ENCODE peak calls at places on chromosomes 5 and 9, in nine cellular contexts. C is fibroblast of mammary gland, T is epithelial cell of esophagus, S is WERI-Rb-1, V is retinal pigment epithelial cell, J is fibroblast of villous mesenchyme, I is neural progenitor cell, L is lower leg skin, E is IMR-90. H is an unnamed sample.

GRCh38 chr9:18238254-18238653 is 235.7 kb upstream of the ADAMTSL1 start:
- DNase-seq in S (no peak), I (no peak), T (peak), E (peak), J (peak), C (peak), L (no peak), V (peak), H (peak)

GRCh38 chr5:99032234-99033013 is 103.6 kb upstream of the CHD1 start:
- DNase-seq in T (peak), J (peak), V (peak), L (peak), E (peak), I (peak), C (peak), S (peak), H (peak)

GRCh38 chr9:77907581-77907980 is 124.0 kb downstream of the GNAQ start:
- DNase-seq in S (no peak), V (no peak), I (no peak), L (no peak), J (no peak), C (peak), T (peak), E (peak), H (no peak)

GRCh38 chr5:113249216-113249615 is 185.6 kb downstream of the TSSK1B start:
- DNase-seq in V (no peak), E (peak), C (peak), I (no peak), S (no peak), T (no peak), L (no peak), J (peak), H (peak)

GRCh38 chr5:89437450-89438435 is 554.8 kb upstream of the MEF2C start:
- DNase-seq in L (no peak), I (no peak), V (peak), E (no peak), T (no peak), C (peak), J (no peak), S (no peak), H (peak)

GRCh38 chr9:19232830-19233194 is 2.3 kb downstream of the DENND4C start:
- DNase-seq in T (no peak), S (no peak), L (no peak), E (peak), C (peak), J (peak), V (no peak), I (no peak), H (peak)

GRCh38 chr9:124574534-124574933 is 67.3 kb upstream of the NR5A1 start:
- DNase-seq in L (no peak), J (no peak), I (no peak), E (no peak), V (no peak), C (no peak), T (no peak), S (no peak), H (no peak)

GRCh38 chr5:81524015-81524414 is 130.1 kb upstream of the ACOT12 start:
- DNase-seq in L (no peak), E (no peak), I (peak), C (no peak), V (no peak), S (no peak), T (no peak), J (no peak), H (no peak)

GRCh38 chr9:114462791-114463190 is 42.5 kb downstream of the WHRN start:
- DNase-seq in S (no peak), L (no peak), I (no peak), J (no peak), V (no peak), C (peak), E (no peak), T (no peak), H (no peak)

GRCh38 chr5:89279458-89280036 is 396.6 kb upstream of the MEF2C start:
- DNase-seq in V (no peak), J (no peak), C (no peak), T (no peak), I (no peak), S (no peak), L (no peak), E (no peak), H (no peak)

GRCh38 chr5:173755319-173755718 is 132.8 kb upstream of the CPEB4 start:
- DNase-seq in V (no peak), C (no peak), T (no peak), E (no peak), S (no peak), L (no peak), J (no peak), I (no peak), H (no peak)

GRCh38 chr9:137823986-137824771 is 53.4 kb upstream of the CACNA1B start:
- DNase-seq in C (no peak), I (no peak), V (no peak), J (no peak), E (no peak), L (no peak), S (no peak), T (no peak), H (no peak)

GRCh38 chr9:112170968-112171367 is 4.1 kb downstream of the SUSD1 start:
- DNase-seq in C (no peak), E (no peak), L (no peak), J (no peak), I (no peak), V (no peak), T (no peak), S (no peak), H (no peak)

GRCh38 chr9:112170235-112170634 is 4.9 kb downstream of the SUSD1 start:
- DNase-seq in J (no peak), T (peak), S (no peak), L (no peak), I (no peak), C (no peak), V (no peak), E (no peak), H (no peak)

GRCh38 chr9:112166176-112167140 is 8.6 kb downstream of the SUSD1 start:
- DNase-seq in L (no peak), J (peak), V (peak), C (peak), I (peak), E (peak), T (peak), S (peak), H (no peak)

GRCh38 chr9:112168197-112168596 is 6.9 kb downstream of the SUSD1 start:
- DNase-seq in E (no peak), V (no peak), C (no peak), L (no peak), S (no peak), J (no peak), T (peak), I (no peak), H (no peak)

GRCh38 chr9:112169368-112169767 is 5.7 kb downstream of the SUSD1 start:
- DNase-seq in V (no peak), I (no peak), J (no peak), T (peak), L (no peak), S (no peak), C (no peak), E (no peak), H (no peak)
- TF ChIP-seq CTCF in V (no peak), I (no peak), J (no peak), T (no peak), L (no peak), S (no peak), C (no peak), E (no peak), H (no peak)

DNA sequence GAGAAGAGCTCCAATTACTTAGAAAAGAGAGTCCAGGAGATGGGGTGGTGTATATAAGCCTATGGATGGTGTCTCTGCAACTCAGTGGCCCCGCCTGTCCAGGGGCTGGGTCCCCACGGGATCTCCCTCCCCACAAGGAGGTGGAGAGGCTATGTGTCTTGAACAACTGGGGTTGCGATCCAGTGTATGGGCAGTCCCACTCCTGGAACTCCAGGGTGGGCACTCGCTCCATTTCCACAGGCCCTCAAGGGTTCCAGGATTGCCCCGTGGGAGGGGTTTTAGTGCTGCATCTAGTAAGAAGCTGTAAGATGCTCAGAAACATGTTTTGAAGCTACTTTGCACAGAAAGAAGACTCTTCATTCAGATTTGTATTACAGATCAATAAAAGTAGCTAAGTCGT is 558 bp upstream of the SMAD5 start:
- DNase-seq in L (no peak), S (peak), I (no peak), V (no peak), C (no peak), T (no peak), J (no peak), E (no peak), H (no peak)
- H3K4me3 ChIP-seq in L (no peak), S (peak), I (peak), V (peak), C (peak), T (peak), J (peak), E (no peak), H (peak)

GRCh38 chr5:177982072-177982727 is 13.8 kb downstream of the PROP1 start:
- DNase-seq in I (peak), E (no peak), C (peak), V (no peak), T (no peak), L (no peak), J (no peak), S (peak), H (no peak)
- TF ChIP-seq CTCF in I (peak), E (no peak), C (peak), V (peak), T (peak), L (no peak), J (peak), S (peak), H (peak)

DNA sequence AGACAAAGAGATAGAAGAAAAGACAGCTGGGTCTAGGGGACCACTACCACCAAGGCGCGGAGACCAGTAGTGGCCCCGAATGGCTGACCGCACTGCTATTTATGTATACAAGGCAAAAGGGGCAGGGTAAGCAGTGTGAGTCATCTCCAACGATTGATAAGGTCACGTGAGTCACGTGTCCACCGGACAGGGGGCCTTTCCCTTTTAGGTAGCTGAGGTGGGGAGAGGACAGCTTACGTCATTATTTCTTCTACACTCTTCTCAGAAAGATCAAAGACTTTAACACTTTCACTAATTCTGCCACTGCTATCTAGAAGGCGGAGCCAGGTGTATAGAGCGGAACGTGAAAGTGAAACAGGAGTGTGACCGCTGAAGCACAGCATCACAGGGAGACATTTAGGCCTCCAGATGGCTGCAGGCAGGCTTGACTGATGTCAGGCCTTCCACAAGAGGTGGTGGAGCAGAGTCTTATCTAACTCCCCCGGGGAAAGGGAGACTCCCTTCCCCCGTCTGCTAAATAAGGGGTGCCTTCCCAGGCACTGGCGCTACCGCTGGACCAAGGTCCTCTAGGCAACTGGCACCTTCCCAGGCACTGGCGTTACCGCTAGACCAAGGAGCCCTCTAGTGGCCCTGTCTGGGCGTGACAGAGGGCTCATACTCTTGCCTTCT is 6.1 kb upstream of the PRR16 start:
- DNase-seq in L (peak), J (peak), E (peak), S (peak), T (peak), V (no peak), C (peak), I (peak), H (peak)
- H3K4me3 ChIP-seq in L (no peak), J (peak), E (no peak), S (peak), T (no peak), V (no peak), C (no peak), I (no peak), H (peak)

GRCh38 chr5:74942622-74943286 is 76.6 kb upstream of the FAM169A start:
- DNase-seq in J (no peak), C (no peak), V (no peak), L (no peak), S (no peak), E (no peak), T (no peak), I (no peak), H (no peak)

GRCh38 chr5:74946471-74946870 is 80.3 kb upstream of the FAM169A start:
- DNase-seq in I (no peak), V (no peak), L (no peak), T (no peak), E (no peak), J (no peak), C (peak), S (no peak), H (no peak)

GRCh38 chr5:74945561-74946165 is 79.5 kb upstream of the FAM169A start:
- DNase-seq in S (no peak), J (no peak), L (no peak), T (no peak), I (no peak), C (peak), V (no peak), E (no peak), H (no peak)

GRCh38 chr5:74940782-74941363 is 74.7 kb upstream of the FAM169A start:
- DNase-seq in I (no peak), C (no peak), T (no peak), S (no peak), L (no peak), J (no peak), V (no peak), E (no peak), H (no peak)

GRCh38 chr5:74943905-74944304 is 77.7 kb upstream of the FAM169A start:
- DNase-seq in E (no peak), C (no peak), I (peak), J (no peak), T (no peak), L (no peak), S (no peak), V (no peak), H (no peak)
- TF ChIP-seq CTCF in E (peak), C (peak), I (peak), J (peak), T (no peak), L (no peak), S (peak), V (peak), H (no peak)

GRCh38 chr5:169583101-169583423 is 511 bp upstream of the SPDL1 start:
- DNase-seq in J (no peak), V (no peak), C (no peak), T (no peak), L (no peak), I (no peak), E (no peak), S (no peak), H (no peak)

GRCh38 chr5:169583424-169584215 is at the start of gene SPDL1:
- DNase-seq in C (peak), J (peak), I (peak), S (peak), E (peak), L (peak), T (peak), V (peak), H (peak)

GRCh38 chr5:169580964-169581363 is 2.6 kb upstream of the SPDL1 start:
- DNase-seq in E (no peak), L (no peak), I (no peak), S (no peak), J (no peak), V (no peak), T (peak), C (no peak), H (no peak)

GRCh38 chr5:169581580-169582227 is 1.9 kb upstream of the SPDL1 start:
- DNase-seq in V (no peak), E (peak), T (peak), C (peak), S (peak), J (peak), L (peak), I (peak), H (peak)

DNA sequence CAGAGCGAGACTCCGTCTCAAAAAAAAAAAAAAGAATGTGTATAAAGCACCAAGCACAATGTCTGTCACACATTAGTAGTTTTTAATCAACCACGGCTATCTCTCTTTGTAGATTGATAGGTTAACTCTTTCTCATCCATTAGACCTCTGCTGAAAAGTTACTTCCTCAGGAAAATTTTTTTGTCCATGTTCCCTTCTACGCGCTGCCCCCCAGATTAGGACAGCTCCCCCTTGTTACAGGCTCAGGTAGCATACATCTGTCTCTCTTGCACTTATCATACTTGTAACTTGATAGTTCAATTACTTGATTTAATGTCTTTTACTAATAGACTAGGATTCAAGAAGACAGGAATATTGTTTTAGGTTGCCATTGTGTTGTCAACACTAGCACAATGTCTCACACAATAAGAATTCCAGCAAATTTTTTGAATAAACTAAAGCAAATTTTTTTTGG is 1.5 kb downstream of the SPDL1 start:
- DNase-seq in L (no peak), J (no peak), C (no peak), S (no peak), E (no peak), T (no peak), I (no peak), V (no peak), H (no peak)
- H3K4me3 ChIP-seq in L (no peak), J (peak), C (peak), S (no peak), E (peak), T (peak), I (peak), V (peak), H (peak)

GRCh38 chr5:149128023-149128875 is 13.0 kb upstream of the ABLIM3 start:
- DNase-seq in S (peak), L (no peak), E (peak), C (peak), T (peak), J (no peak), V (no peak), I (peak), H (peak)

GRCh38 chr5:149127394-149127955 is 13.8 kb upstream of the ABLIM3 start:
- DNase-seq in L (no peak), I (no peak), E (no peak), S (no peak), J (no peak), T (peak), C (no peak), V (no peak), H (no peak)

GRCh38 chr5:149123211-149123610 is 18.1 kb upstream of the ABLIM3 start:
- DNase-seq in I (no peak), S (no peak), C (no peak), L (no peak), V (no peak), E (no peak), J (no peak), T (no peak), H (no peak)

GRCh38 chr5:149126898-149127297 is 14.4 kb upstream of the ABLIM3 start:
- DNase-seq in S (no peak), C (peak), E (no peak), I (no peak), J (no peak), L (no peak), V (no peak), T (no peak), H (no peak)

GRCh38 chr5:149125386-149125891 is 15.9 kb upstream of the ABLIM3 start:
- DNase-seq in S (no peak), E (peak), I (peak), L (no peak), J (no peak), V (no peak), T (peak), C (no peak), H (no peak)
- TF ChIP-seq CTCF in S (peak), E (peak), I (peak), L (no peak), J (peak), V (peak), T (peak), C (peak), H (no peak)

DNA sequence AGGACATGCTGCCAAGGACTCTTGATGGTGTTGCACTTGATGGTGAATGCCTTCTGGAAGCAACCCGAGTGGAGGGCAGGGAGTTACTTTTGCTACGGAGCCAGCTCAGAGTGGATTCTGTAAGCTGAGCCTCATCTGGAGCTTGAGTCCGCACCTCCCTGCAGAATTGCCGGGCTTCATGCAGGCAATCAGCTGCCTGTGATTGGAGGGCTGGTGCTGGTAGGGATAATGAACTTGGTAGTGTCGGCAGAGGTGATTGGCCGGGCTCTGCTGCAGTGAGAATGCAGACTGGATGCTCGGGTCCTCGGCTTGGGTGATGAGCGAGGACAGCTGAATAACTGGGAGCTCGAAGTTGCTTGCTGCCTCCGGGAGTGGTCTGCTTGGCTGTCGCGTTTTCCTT is 23.1 kb downstream of the SLC25A25 start:
- DNase-seq in S (no peak), T (peak), V (peak), E (peak), C (peak), L (peak), I (no peak), J (peak), H (peak)
- H3K4me3 ChIP-seq in S (no peak), T (no peak), V (peak), E (no peak), C (peak), L (no peak), I (no peak), J (peak), H (peak)

H was measured in cardiac fibroblast.